ENCODE peak calls at places on chromosomes 12 and 14, in seven cellular contexts. R is A673, S is ovary, D is HCT116, H is sigmoid colon, T is stomach, C is thoracic aorta. A is an unnamed sample. For H3K9me3, the result is how much of the 10 kb centered on the place peaks cover.

GRCh38 chr12:79194595-79194994 is 330.0 kb downstream of the SYT1 start:
- DNase-seq in C (no peak), S (no peak), T (no peak), R (no peak), D (no peak), H (no peak), A (no peak)

GRCh38 chr14:105012171-105012985 is 8.5 kb downstream of the CDCA4 start:
- DNase-seq in H (no peak), S (no peak), T (peak), C (no peak), D (no peak), R (no peak), A (no peak)

GRCh38 chr12:47838286-47838931 is 18.7 kb upstream of the HDAC7 start:
- DNase-seq in H (no peak), D (peak), R (peak), C (no peak), S (peak), T (no peak), A (no peak)

GRCh38 chr14:63764620-63765139 is 36.8 kb upstream of the SGPP1 start:
- DNase-seq in S (no peak), H (no peak), R (no peak), T (no peak), C (no peak), D (no peak), A (no peak)

GRCh38 chr12:3795096-3795799 is 42.3 kb upstream of the CRACR2A start:
- DNase-seq in D (no peak), R (no peak), C (no peak), T (no peak), S (no peak), H (no peak), A (no peak)

GRCh38 chr14:102493585-102493984 is 16.0 kb downstream of the ANKRD9 start:
- DNase-seq in T (no peak), C (no peak), S (peak), D (no peak), H (no peak), R (no peak), A (no peak)

GRCh38 chr12:75979181-75979580 is 52.4 kb downstream of the PHLDA1 start:
- DNase-seq in C (no peak), H (no peak), D (no peak), S (no peak), R (peak), T (no peak), A (no peak)

GRCh38 chr14:24783791-24784190 is 149.8 kb upstream of the GZMB start:
- DNase-seq in H (no peak), R (no peak), C (no peak), D (no peak), T (no peak), S (no peak), A (no peak)

GRCh38 chr12:65203376-65203775 is 34.0 kb downstream of the LEMD3 start:
- DNase-seq in H (no peak), D (no peak), S (no peak), T (no peak), C (no peak), R (no peak), A (no peak)

GRCh38 chr14:39368261-39368959 is 63.8 kb downstream of the FBXO33 start:
- DNase-seq in C (no peak), R (peak), T (peak), D (peak), S (peak), H (peak), A (peak)

GRCh38 chr12:12439636-12440035 is 82.8 kb downstream of the BORCS5 start:
- DNase-seq in D (no peak), H (no peak), C (no peak), T (no peak), S (no peak), R (no peak), A (no peak)

GRCh38 chr14:35051796-35052195 is 5.7 kb downstream of the FAM177A1 start:
- DNase-seq in H (no peak), C (no peak), S (no peak), R (no peak), D (no peak), T (no peak), A (no peak)

GRCh38 chr12:52633383-52633782 is 15.0 kb upstream of the KRT73 start:
- DNase-seq in S (no peak), C (no peak), H (no peak), T (no peak), D (no peak), R (no peak), A (no peak)

GRCh38 chr12:120721866-120722265 is 3.8 kb upstream of the ACADS start:
- DNase-seq in R (no peak), S (no peak), C (no peak), D (no peak), H (no peak), T (no peak), A (no peak)

GRCh38 chr14:37497422-37497821 is 97.6 kb downstream of the FOXA1 start:
- DNase-seq in H (no peak), D (no peak), R (no peak), C (no peak), T (no peak), S (no peak), A (no peak)

GRCh38 chr12:114404451-114405198 is 1.3 kb downstream of the TBX5 start:
- DNase-seq in D (no peak), S (no peak), T (no peak), C (no peak), H (no peak), R (no peak), A (no peak)

GRCh38 chr12:5076761-5077160 is 33.1 kb downstream of the KCNA5 start:
- DNase-seq in D (no peak), H (peak), T (no peak), S (no peak), R (no peak), C (peak), A (no peak)

GRCh38 chr12:112947761-112948160 is 9.5 kb downstream of the OAS3 start:
- DNase-seq in D (no peak), C (no peak), T (no peak), H (no peak), S (no peak), R (no peak), A (no peak)

GRCh38 chr14:101442451-101442850 is 118.8 kb upstream of the DIO3 start:
- DNase-seq in R (no peak), D (no peak), C (no peak), T (no peak), H (no peak), S (peak), A (no peak)

GRCh38 chr12:30877110-30877875 is 49.3 kb upstream of the TSPAN11 start:
- DNase-seq in R (no peak), T (no peak), D (no peak), H (no peak), S (no peak), C (no peak), A (no peak)

GRCh38 chr14:65361920-65362319 is 50.6 kb upstream of the FUT8 start:
- DNase-seq in T (peak), D (no peak), H (no peak), R (no peak), C (no peak), S (peak), A (no peak)

GRCh38 chr14:92362781-92363235 is 39.8 kb downstream of the SLC24A4 start:
- DNase-seq in H (no peak), R (peak), S (no peak), C (peak), D (no peak), T (no peak), A (no peak)

GRCh38 chr12:47373554-47374150 is 293.9 kb upstream of the AMIGO2 start:
- DNase-seq in D (no peak), R (no peak), S (no peak), H (no peak), T (no peak), C (no peak), A (no peak)

GRCh38 chr12:81221681-81222080 is 143.8 kb downstream of the ACSS3 start:
- DNase-seq in R (no peak), D (no peak), S (no peak), C (no peak), H (no peak), T (no peak), A (no peak)

GRCh38 chr14:28243600-28243999 is 523.0 kb upstream of the FOXG1 start:
- DNase-seq in D (no peak), R (no peak), S (no peak), T (no peak), C (no peak), H (no peak), A (no peak)

GRCh38 chr12:108117163-108117849 is 11.8 kb upstream of the WSCD2 start:
- DNase-seq in H (no peak), R (peak), T (no peak), S (no peak), C (no peak), D (no peak), A (no peak)

GRCh38 chr14:101363261-101363555 is 198.1 kb upstream of the DIO3 start:
- DNase-seq in S (no peak), H (no peak), R (no peak), C (no peak), T (no peak), D (no peak), A (no peak)

GRCh38 chr14:102683399-102684275 is 91.2 kb downstream of the RCOR1 start:
- DNase-seq in D (no peak), C (no peak), R (no peak), S (no peak), H (no peak), T (peak), A (no peak)

GRCh38 chr14:58414845-58415244 is 12.5 kb downstream of the TIMM9 start:
- DNase-seq in T (no peak), C (no peak), H (no peak), S (no peak), D (no peak), R (no peak), A (no peak)

GRCh38 chr14:70952485-70952884 is 45.2 kb downstream of the PCNX1 start:
- DNase-seq in H (no peak), R (no peak), T (no peak), S (no peak), C (no peak), D (no peak), A (no peak)

GRCh38 chr14:70942342-70942706 is 35.1 kb downstream of the PCNX1 start:
- DNase-seq in D (no peak), S (no peak), H (no peak), C (no peak), R (no peak), T (no peak), A (no peak)

GRCh38 chr14:70943838-70944237 is 36.6 kb downstream of the PCNX1 start:
- DNase-seq in T (no peak), C (no peak), D (no peak), S (no peak), R (no peak), H (no peak), A (no peak)

GRCh38 chr14:70947739-70948138 is 40.5 kb downstream of the PCNX1 start:
- DNase-seq in R (no peak), H (no peak), D (no peak), T (no peak), C (no peak), S (no peak), A (no peak)
- H3K9me3 ChIP-seq in R (half or more), H (under half), D (under half), T (under half), C (under half), S (under half), A (under half)

GRCh38 chr14:32339188-32339587 is 10.1 kb downstream of the AKAP6 start:
- DNase-seq in C (no peak), H (no peak), R (no peak), T (no peak), S (no peak), D (no peak), A (no peak)
- H3K9me3 ChIP-seq in C (under half), H (under half), R (under half), T (under half), S (under half), D (under half), A (under half)

GRCh38 chr14:61516125-61516740 is 179.1 kb upstream of the HIF1A start:
- DNase-seq in R (no peak), C (no peak), H (no peak), D (no peak), T (no peak), S (no peak), A (no peak)

GRCh38 chr14:61515436-61516124 is 179.7 kb upstream of the HIF1A start:
- DNase-seq in D (no peak), S (no peak), C (no peak), H (no peak), R (no peak), T (no peak), A (no peak)

GRCh38 chr14:61516957-61517356 is 178.4 kb upstream of the HIF1A start:
- DNase-seq in H (no peak), T (no peak), D (no peak), S (no peak), C (no peak), R (no peak), A (no peak)

GRCh38 chr14:61514006-61514830 is 181.1 kb upstream of the HIF1A start:
- DNase-seq in R (no peak), C (no peak), D (no peak), T (no peak), S (no peak), H (no peak), A (no peak)

DNA sequence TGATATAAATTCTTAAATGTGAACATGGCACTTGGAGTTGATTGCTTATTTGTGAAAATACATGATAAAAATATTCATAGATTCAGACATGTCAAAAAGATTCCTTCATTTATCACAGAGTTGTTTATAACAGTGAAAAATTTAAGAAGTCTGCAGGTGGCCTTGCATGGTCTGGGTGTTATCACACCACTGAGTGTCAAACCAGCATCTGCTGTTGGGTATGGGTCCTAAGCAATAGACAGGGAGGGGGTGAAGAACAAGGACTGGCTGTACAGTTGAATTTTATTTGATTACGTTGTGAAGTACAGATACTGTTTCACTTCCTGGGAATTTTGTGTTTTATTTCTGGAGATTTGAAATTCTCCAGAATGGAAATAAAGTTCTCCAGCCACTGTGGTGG is 180.4 kb upstream of the HIF1A start:
- DNase-seq in R (no peak), S (no peak), D (no peak), C (no peak), T (no peak), H (no peak), A (no peak)
- H3K9me3 ChIP-seq in R (under half), S (under half), D (under half), C (under half), T (under half), H (under half), A (under half)

GRCh38 chr12:133221241-133221640 is 14.4 kb downstream of the ANHX start:
- DNase-seq in T (no peak), C (no peak), H (no peak), D (no peak), S (no peak), R (no peak), A (no peak)
- H3K9me3 ChIP-seq in T (half or more), C (under half), H (under half), D (under half), S (under half), R (under half), A (under half)

GRCh38 chr14:89495718-89496117 is 78.7 kb upstream of the FOXN3 start:
- DNase-seq in C (no peak), D (no peak), T (no peak), S (no peak), R (no peak), H (no peak), A (no peak)

GRCh38 chr14:89493877-89494634 is 77.0 kb upstream of the FOXN3 start:
- DNase-seq in S (no peak), C (no peak), T (no peak), H (no peak), R (peak), D (no peak), A (no peak)

GRCh38 chr14:89489796-89490506 is 72.9 kb upstream of the FOXN3 start:
- DNase-seq in D (no peak), R (no peak), H (no peak), T (no peak), S (no peak), C (no peak), A (no peak)

GRCh38 chr14:89491701-89492381 is 74.8 kb upstream of the FOXN3 start:
- DNase-seq in C (no peak), D (no peak), T (no peak), H (no peak), R (no peak), S (no peak), A (no peak)

GRCh38 chr14:89493406-89493805 is 76.4 kb upstream of the FOXN3 start:
- DNase-seq in T (no peak), D (no peak), R (no peak), C (no peak), S (no peak), H (no peak), A (no peak)
- H3K9me3 ChIP-seq in T (under half), D (under half), R (under half), C (under half), S (under half), H (under half), A (under half)

GRCh38 chr12:131027876-131028586 is 74.3 kb downstream of the ADGRD1 start:
- DNase-seq in T (no peak), H (no peak), S (no peak), C (no peak), R (no peak), D (no peak), A (no peak)

GRCh38 chr12:131025939-131026702 is 72.4 kb downstream of the ADGRD1 start:
- DNase-seq in D (no peak), S (no peak), H (no peak), R (no peak), T (no peak), C (no peak), A (no peak)

GRCh38 chr12:131025234-131025633 is 71.5 kb downstream of the ADGRD1 start:
- DNase-seq in C (no peak), H (no peak), D (no peak), R (no peak), T (no peak), S (no peak), A (no peak)

GRCh38 chr12:131030472-131031328 is 77.0 kb downstream of the ADGRD1 start:
- DNase-seq in H (no peak), R (no peak), S (no peak), C (no peak), D (no peak), T (no peak), A (no peak)

DNA sequence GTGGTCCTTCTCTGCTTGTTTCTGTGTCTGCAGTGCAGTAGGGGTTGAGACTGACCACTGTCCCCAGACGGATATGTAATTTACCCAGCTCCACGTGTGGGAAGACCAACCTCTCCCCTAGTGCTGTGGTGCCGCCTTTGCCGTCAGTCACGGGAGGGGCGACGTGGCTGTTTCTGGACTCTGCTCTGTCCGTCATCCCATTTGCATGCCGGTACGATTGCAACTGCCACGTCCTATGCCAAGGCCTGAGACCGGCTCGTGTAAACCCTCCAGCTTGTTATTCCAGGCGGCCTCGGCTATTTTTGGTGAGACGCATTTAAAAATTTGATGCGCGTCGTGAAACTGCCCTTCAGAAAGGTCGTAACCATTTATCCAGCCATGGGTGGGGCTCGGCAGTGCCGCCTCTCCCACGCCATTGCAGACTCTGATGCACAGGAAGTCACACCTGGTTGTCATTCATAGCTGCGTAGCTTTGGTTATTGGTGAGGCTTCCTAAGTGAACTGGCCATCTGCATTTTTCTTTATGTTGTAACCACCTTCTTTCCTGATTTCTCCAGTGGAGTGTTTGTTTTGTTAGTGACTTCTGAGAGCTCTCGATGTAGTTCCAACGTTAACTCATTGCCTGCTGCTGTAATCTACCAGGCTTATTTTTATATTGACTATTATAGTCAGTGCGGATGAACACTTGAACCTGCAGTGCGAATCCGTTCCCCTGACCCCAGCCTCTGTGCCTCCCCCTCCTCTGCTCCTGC is 75.1 kb downstream of the ADGRD1 start:
- DNase-seq in R (no peak), T (no peak), S (no peak), D (no peak), C (no peak), H (no peak), A (no peak)
- H3K9me3 ChIP-seq in R (under half), T (under half), S (under half), D (under half), C (under half), H (under half), A (under half)